ENCODE peak calls at places on chromosome 13, in seven cellular contexts. E is CD8-positive, alpha-beta T cell; B is mammary epithelial cell; O is tibial artery; R is CD8-positive, alpha-beta memory T cell; N is keratinocyte; Q is upper lobe of left lung. S is an unnamed sample.

GRCh38 chr13:40980466-40980865 is 38.6 kb downstream of the ELF1 start:
- DNase-seq in E (no peak), B (no peak), O (no peak), R (no peak), N (no peak), Q (no peak), S (no peak)

GRCh38 chr13:112204881-112205327 is 138.0 kb downstream of the SOX1 start:
- DNase-seq in E (no peak), B (no peak), O (no peak), R (no peak), N (no peak), Q (no peak), S (no peak)

GRCh38 chr13:24747248-24748151 is 16.5 kb upstream of the RNF17 start:
- DNase-seq in E (no peak), B (peak; percentile 40), O (no peak), R (no peak), N (no peak), Q (no peak), S (no peak)

GRCh38 chr13:84446972-84447700 is 564.9 kb upstream of the SLITRK1 start:
- DNase-seq in E (no peak), B (no peak), O (no peak), R (no peak), N (no peak), Q (no peak), S (no peak)

GRCh38 chr13:57629821-57630235 is 1.7 kb upstream of the PCDH17 start:
- DNase-seq in E (no peak), B (no peak), O (peak; percentile 92), R (peak; percentile 47), N (no peak), Q (peak; percentile 65), S (no peak)

GRCh38 chr13:113977976-113978375 is 4.1 kb upstream of the C13orf46 start:
- DNase-seq in E (no peak), B (no peak), O (no peak), R (no peak), N (no peak), Q (no peak), S (no peak)

GRCh38 chr13:29587645-29588044 is 7.8 kb downstream of the SLC7A1 start:
- DNase-seq in E (no peak), B (peak; percentile 42), O (no peak), R (no peak), N (no peak), Q (no peak), S (no peak)

GRCh38 chr13:107203146-107203847 is 635.4 kb upstream of the ARGLU1 start:
- DNase-seq in E (no peak), B (no peak), O (no peak), R (no peak), N (no peak), Q (no peak), S (no peak)

GRCh38 chr13:55263045-55263444 is 1877.7 kb upstream of the PRR20A start:
- DNase-seq in E (no peak), B (no peak), O (no peak), R (no peak), N (no peak), Q (no peak), S (no peak)

GRCh38 chr13:78603240-78603947 is at the start of gene POU4F1:
- DNase-seq in E (peak; percentile 40), B (peak; percentile 47), O (no peak), R (peak; percentile 67), N (peak; percentile 7), Q (peak; percentile 48), S (peak; percentile 42)

DNA sequence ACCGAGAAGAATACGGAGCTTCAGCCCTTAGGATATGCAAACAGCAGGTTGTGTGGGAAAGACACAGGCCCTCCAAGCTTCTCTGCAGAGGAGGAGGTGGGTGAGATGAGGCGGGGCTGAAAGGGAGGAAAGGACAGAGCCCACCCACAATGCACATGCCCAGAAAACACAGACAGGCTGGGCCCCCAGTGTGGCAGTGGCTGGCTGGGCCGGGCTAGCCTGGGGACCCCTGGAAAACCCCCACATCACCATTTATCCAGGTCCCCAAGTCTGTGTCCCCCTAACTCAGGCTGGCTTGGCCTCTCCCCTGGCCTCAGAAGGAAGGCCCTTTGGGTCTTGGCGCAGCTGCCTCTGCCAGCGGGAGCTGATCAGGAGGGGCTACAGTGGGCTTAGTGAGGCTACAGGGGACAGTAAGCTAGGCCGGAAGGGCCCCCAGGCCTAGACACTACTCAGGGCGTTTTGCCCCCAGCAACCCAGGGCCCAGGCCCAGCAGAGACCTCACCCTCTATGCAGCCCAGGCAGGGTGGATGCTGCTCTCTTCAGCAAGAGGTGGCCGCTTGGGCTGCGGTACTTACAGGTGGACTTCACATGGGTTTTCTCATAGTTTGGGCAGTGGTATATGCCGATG is 119.5 kb downstream of the TUBA3C start:
- DNase-seq in E (no peak), B (no peak), O (no peak), R (no peak), N (no peak), Q (no peak), S (no peak)
- H3K9me3 ChIP-seq in E (no peaks in the 10 kb centered on the region), B (peaks cover 46% of the 10 kb centered on the region), O (no peaks in the 10 kb centered on the region), R (no peaks in the 10 kb centered on the region), N (peaks cover 14% of the 10 kb centered on the region), Q (peaks cover 17% of the 10 kb centered on the region), S (no peaks in the 10 kb centered on the region)

DNA sequence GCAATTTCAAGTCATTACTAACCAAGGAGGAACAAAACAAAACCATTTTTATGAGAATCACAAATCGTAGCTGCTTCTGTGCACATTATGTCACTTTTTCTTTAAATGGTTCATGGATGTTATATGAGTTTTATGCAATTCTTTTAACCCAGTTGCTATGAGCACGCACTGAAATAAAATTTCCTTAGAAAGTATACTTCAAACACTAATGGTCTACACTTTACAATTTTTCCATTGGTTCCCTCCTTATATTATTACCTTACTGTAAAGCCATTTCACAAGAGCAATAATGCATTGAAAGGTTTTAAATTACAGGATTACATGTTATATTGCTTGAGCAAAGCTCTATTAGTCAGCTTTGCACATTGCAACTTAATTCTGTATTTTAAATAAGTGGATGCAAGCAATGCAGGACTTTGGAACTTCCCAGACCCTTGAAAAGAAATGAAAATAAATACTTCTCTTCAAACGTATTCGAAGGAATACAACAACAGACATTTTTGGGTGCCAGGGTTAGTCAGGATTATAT is 318.7 kb downstream of the PCDH9 start:
- DNase-seq in E (no peak), B (no peak), O (no peak), R (no peak), N (no peak), Q (no peak), S (no peak)
- H3K9me3 ChIP-seq in E (no peaks in the 10 kb centered on the region), B (no peaks in the 10 kb centered on the region), O (no peaks in the 10 kb centered on the region), R (no peaks in the 10 kb centered on the region), N (no peaks in the 10 kb centered on the region), Q (no peaks in the 10 kb centered on the region), S (no peaks in the 10 kb centered on the region)

GRCh38 chr13:19159181-19159580 is 22.4 kb downstream of the TUBA3C start:
- DNase-seq in E (no peak), B (no peak), O (no peak), R (no peak), N (no peak), Q (no peak), S (no peak)

GRCh38 chr13:19158006-19158405 is 23.6 kb downstream of the TUBA3C start:
- DNase-seq in E (no peak), B (no peak), O (no peak), R (no peak), N (no peak), Q (no peak), S (no peak)

GRCh38 chr13:19159761-19160420 is 21.7 kb downstream of the TUBA3C start:
- DNase-seq in E (no peak), B (no peak), O (no peak), R (no peak), N (no peak), Q (no peak), S (no peak)

GRCh38 chr13:19157461-19157860 is 24.2 kb downstream of the TUBA3C start:
- DNase-seq in E (no peak), B (no peak), O (no peak), R (no peak), N (no peak), Q (no peak), S (no peak)

DNA sequence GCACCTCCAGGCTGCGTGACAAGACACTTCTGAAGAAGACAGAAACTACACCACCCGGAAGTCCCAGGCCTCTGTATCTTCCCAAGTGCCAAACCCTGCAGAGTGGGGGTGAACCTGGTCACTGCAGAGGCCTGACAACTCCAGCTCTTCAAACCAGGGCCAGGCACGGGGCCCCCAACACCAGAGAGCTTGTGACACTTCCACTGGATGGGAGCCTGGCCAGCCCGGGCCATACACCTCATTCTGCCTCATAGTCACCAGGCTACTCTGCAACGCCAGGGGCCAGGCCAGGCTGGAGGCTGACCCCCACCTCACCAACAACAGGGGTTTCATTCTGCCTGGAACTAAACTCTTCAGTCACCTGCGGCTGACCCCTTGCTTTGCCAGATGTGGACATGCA is 23.1 kb downstream of the TUBA3C start:
- DNase-seq in E (no peak), B (no peak), O (no peak), R (no peak), N (no peak), Q (no peak), S (no peak)
- H3K9me3 ChIP-seq in E (no peaks in the 10 kb centered on the region), B (peaks cover 69% of the 10 kb centered on the region), O (no peaks in the 10 kb centered on the region), R (no peaks in the 10 kb centered on the region), N (peaks cover 5% of the 10 kb centered on the region), Q (peaks cover 6% of the 10 kb centered on the region), S (no peaks in the 10 kb centered on the region)

GRCh38 chr13:74922963-74923362 is 559.0 kb downstream of the TBC1D4 start:
- DNase-seq in E (no peak), B (no peak), O (no peak), R (no peak), N (no peak), Q (no peak), S (no peak)
- H3K9me3 ChIP-seq in E (peaks cover 6% of the 10 kb centered on the region), B (peaks cover 7% of the 10 kb centered on the region), O (peaks cover 8% of the 10 kb centered on the region), R (no peaks in the 10 kb centered on the region), N (no peaks in the 10 kb centered on the region), Q (no peaks in the 10 kb centered on the region), S (no peaks in the 10 kb centered on the region)

DNA sequence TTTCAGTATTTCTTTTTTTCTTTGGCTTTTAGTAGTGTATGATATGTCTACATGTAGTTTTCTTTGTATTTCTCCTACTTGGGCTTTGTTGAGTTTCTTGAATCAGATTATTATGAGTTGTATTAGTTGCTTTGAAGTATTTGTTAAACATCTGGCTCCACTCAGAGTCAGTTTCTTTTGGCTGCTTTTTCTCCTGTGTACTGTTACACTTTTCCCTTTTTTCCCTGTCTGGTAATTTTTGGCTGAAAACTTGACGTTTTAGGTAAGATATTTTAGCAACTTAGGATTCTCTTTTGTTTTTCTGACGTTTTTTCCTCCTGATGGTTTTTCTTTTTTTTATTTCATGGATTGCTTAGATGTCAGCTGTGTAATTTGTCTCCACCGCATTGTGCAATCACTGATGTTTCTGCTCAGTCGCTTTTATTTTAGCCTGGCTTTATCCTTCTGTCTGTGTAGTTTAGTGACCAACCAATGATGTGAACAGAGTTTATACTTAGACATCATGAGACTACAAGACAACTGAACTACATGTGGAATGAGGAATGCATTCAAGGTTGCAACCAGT is 20.7 kb downstream of the RFC3 start:
- DNase-seq in E (no peak), B (no peak), O (no peak), R (no peak), N (no peak), Q (no peak), S (no peak)
- H3K9me3 ChIP-seq in E (no peaks in the 10 kb centered on the region), B (no peaks in the 10 kb centered on the region), O (no peaks in the 10 kb centered on the region), R (no peaks in the 10 kb centered on the region), N (no peaks in the 10 kb centered on the region), Q (no peaks in the 10 kb centered on the region), S (no peaks in the 10 kb centered on the region)

DNA sequence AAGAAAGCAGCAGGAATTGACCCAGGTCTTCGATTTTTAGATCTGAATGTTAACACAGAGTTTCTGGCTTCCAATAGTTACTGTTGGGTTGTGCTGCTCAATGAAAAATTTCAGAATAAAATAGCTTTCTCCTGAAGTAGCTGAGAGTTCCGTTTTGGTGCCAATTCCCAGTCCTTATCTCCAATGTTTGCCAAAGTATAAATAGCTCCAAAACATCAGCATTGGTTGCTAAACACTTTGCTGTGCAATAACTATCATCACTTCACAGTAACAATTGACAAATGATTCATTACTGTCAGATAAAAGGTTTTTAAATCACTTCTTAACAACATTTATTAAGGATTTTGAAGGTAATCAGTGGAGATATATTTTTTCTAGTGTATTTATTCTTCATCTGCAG is 446.0 kb downstream of the PCDH20 start:
- DNase-seq in E (no peak), B (no peak), O (no peak), R (no peak), N (no peak), Q (no peak), S (no peak)
- H3K9me3 ChIP-seq in E (no peaks in the 10 kb centered on the region), B (no peaks in the 10 kb centered on the region), O (peaks cover 5% of the 10 kb centered on the region), R (no peaks in the 10 kb centered on the region), N (no peaks in the 10 kb centered on the region), Q (no peaks in the 10 kb centered on the region), S (no peaks in the 10 kb centered on the region)